ENCODE peak calls at places on chromosomes 13 and 19, in eight cellular contexts. X is GOT3; W is cardiac septum; K is GM06990; V is stimulated activated CD4-positive, alpha-beta T cell treated with anti-CD3 and anti-CD28 coated beads, Interleukin-15, amount 100 ng/mL, for 1 hour; I is stimulated activated CD8-positive, alpha-beta memory T cell treated with anti-CD3 and anti-CD28 coated beads, Interleukin-15, amount 100 ng/mL, for 1 hour; O is NCI-H446; G is left ventricle myocardium superior. N is an unnamed sample.

GRCh38 chr19:10110972-10111317 is 548 bp upstream of the P2RY11 start:
- DNase-seq in X (no peak), I (no peak), K (no peak), G (no peak), V (no peak), O (no peak), W (no peak), N (no peak)

GRCh38 chr19:55370305-55370988 is at the start of gene IL11:
- DNase-seq in O (no peak), X (no peak), K (no peak), I (no peak), V (no peak), W (no peak), G (no peak), N (no peak)

GRCh38 chr19:495440-496332 is 600 bp upstream of the MADCAM1 start:
- DNase-seq in V (no peak), O (peak; percentile 43), G (no peak), X (no peak), K (peak; percentile 66), I (no peak), W (no peak), N (no peak)

GRCh38 chr19:42652021-42652420 is 57.3 kb upstream of the CEACAM8 start:
- DNase-seq in G (no peak), V (no peak), K (no peak), I (no peak), X (no peak), O (no peak), W (no peak), N (no peak)

GRCh38 chr13:79741006-79741405 is 260.1 kb downstream of the NDFIP2 start:
- DNase-seq in I (no peak), O (no peak), X (no peak), V (no peak), W (no peak), K (no peak), G (no peak), N (no peak)

GRCh38 chr13:25214371-25215252 is 42.5 kb upstream of the AMER2 start:
- DNase-seq in V (no peak), X (no peak), W (no peak), I (no peak), G (no peak), O (no peak), K (no peak), N (no peak)

GRCh38 chr19:19443283-19443682 is 37.8 kb downstream of the GATAD2A start:
- DNase-seq in G (no peak), V (no peak), K (no peak), W (no peak), O (no peak), I (no peak), X (no peak), N (no peak)

GRCh38 chr13:94188173-94188869 is 291.2 kb downstream of the DCT start:
- DNase-seq in K (no peak), X (no peak), W (no peak), I (no peak), G (no peak), V (no peak), O (no peak), N (no peak)

GRCh38 chr13:50511877-50512332 is 331.6 kb downstream of the DLEU7 start:
- DNase-seq in I (no peak), K (peak; percentile 19), W (no peak), X (no peak), V (no peak), G (no peak), O (no peak), N (peak; percentile 13)